ENCODE peak calls at places on chromosomes 11 and 22, in seven cellular contexts. N is HCT116, X is endothelial cell of umbilical vein, H is sigmoid colon, K is transverse colon, V is Panc1, M is HepG2. Z is an unnamed sample. For H3K9me3, the result is how much of the 10 kb centered on the place peaks cover.

GRCh38 chr11:62999649-63000048 is 14.9 kb upstream of the SLC22A6 start:
- DNase-seq in N (no peak), X (no peak), H (no peak), K (no peak), V (no peak), M (no peak), Z (peak)

GRCh38 chr11:112000703-112001102 is 24.5 kb upstream of the DLAT start:
- DNase-seq in N (no peak), X (no peak), H (no peak), K (no peak), V (no peak), M (no peak), Z (no peak)

GRCh38 chr22:20503816-20504215 is 3.6 kb upstream of the MED15 start:
- DNase-seq in N (no peak), X (no peak), H (no peak), K (peak), V (no peak), M (no peak), Z (no peak)

GRCh38 chr11:25981998-25982397 is 349.9 kb upstream of the ANO3 start:
- DNase-seq in N (no peak), X (peak), H (no peak), K (no peak), V (peak), M (peak), Z (no peak)

GRCh38 chr11:125162743-125163142 is 1.8 kb upstream of the PKNOX2 start:
- DNase-seq in N (no peak), X (no peak), H (no peak), K (no peak), V (no peak), M (no peak), Z (no peak)

GRCh38 chr11:114131366-114131963 is 72.0 kb downstream of the ZBTB16 start:
- DNase-seq in N (no peak), X (peak), H (peak), K (peak), V (no peak), M (no peak), Z (no peak)

GRCh38 chr11:118305726-118306125 is 1.2 kb downstream of the CD3E start:
- DNase-seq in N (no peak), X (no peak), H (no peak), K (no peak), V (no peak), M (no peak), Z (no peak)

GRCh38 chr22:38230108-38230825 is 28.5 kb downstream of the MAFF start:
- DNase-seq in N (no peak), X (peak), H (no peak), K (peak), V (no peak), M (peak), Z (peak)

GRCh38 chr11:115887727-115888126 is 383.5 kb upstream of the CADM1 start:
- DNase-seq in N (no peak), X (no peak), H (no peak), K (no peak), V (no peak), M (no peak), Z (no peak)

GRCh38 chr22:45896153-45896951 is 80.6 kb downstream of the WNT7B start:
- DNase-seq in N (no peak), X (no peak), H (no peak), K (no peak), V (no peak), M (no peak), Z (no peak)

GRCh38 chr11:111088872-111089271 is 156.7 kb upstream of the POU2AF2 start:
- DNase-seq in N (no peak), X (no peak), H (no peak), K (no peak), V (no peak), M (no peak), Z (no peak)

GRCh38 chr11:79515781-79516180 is 75.0 kb upstream of the TENM4 start:
- DNase-seq in N (no peak), X (no peak), H (no peak), K (no peak), V (no peak), M (no peak), Z (no peak)

GRCh38 chr22:46712288-46712687 is 25.8 kb downstream of the CERK start:
- DNase-seq in N (no peak), X (no peak), H (no peak), K (no peak), V (no peak), M (no peak), Z (no peak)

GRCh38 chr11:65321828-65322495 is 7.3 kb downstream of the CDC42EP2 start:
- DNase-seq in N (no peak), X (no peak), H (peak), K (no peak), V (no peak), M (no peak), Z (no peak)

GRCh38 chr11:44764583-44764982 is 37.8 kb downstream of the TSPAN18 start:
- DNase-seq in N (no peak), X (no peak), H (peak), K (no peak), V (no peak), M (no peak), Z (no peak)

GRCh38 chr11:66068923-66069714 is 953 bp upstream of the PACS1 start:
- DNase-seq in N (no peak), X (peak), H (no peak), K (peak), V (no peak), M (peak), Z (peak)

GRCh38 chr11:18615628-18616392 is 16.2 kb downstream of the MISFA start:
- DNase-seq in N (no peak), X (no peak), H (no peak), K (no peak), V (no peak), M (no peak), Z (no peak)

GRCh38 chr11:28529046-28529445 is 420.9 kb downstream of the METTL15 start:
- DNase-seq in N (no peak), X (no peak), H (no peak), K (no peak), V (no peak), M (no peak), Z (no peak)

DNA sequence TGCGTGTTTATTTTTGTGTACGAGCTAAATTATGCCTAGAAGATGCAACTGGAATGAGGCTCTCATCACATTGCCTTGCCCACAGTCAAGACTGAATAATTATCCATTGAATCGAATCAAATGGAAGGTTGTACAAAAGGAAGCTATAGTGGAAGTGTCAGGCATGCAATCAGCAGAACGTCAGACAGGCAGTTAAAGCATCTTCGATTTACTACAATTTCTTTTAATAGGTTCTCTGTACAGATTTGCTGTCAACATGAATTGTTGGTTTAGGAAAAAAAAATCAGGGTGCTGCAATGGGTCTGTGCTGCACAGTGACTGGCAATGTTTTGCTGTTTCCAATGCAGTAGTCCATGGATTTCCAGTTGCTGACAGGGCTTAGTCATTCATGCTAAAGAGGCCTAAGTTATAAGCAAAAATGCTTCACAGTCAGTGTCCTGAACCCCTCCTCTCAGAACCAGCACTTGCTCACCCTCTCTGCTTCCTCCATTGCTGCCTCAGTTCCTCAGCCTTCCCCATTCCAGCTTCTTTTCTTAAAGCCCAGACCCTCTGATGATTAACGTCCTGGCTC is 79.7 kb downstream of the PARVA start:
- DNase-seq in N (no peak), X (no peak), H (no peak), K (no peak), V (no peak), M (no peak), Z (no peak)
- H3K27ac ChIP-seq in N (no peak), X (no peak), H (peak), K (peak), V (no peak), M (no peak), Z (peak)

GRCh38 chr22:31103899-31104694 is 3.3 kb downstream of the SELENOM start:
- DNase-seq in N (no peak), X (no peak), H (peak), K (no peak), V (no peak), M (no peak), Z (no peak)
- TF ChIP-seq POLR2AphosphoS5 in N (peak), X (no peak), H (peak), K (no peak), V (no peak), M (no peak), Z (peak)

GRCh38 chr22:49331223-49331815 is 496.4 kb downstream of the BRD1 start:
- DNase-seq in N (no peak), X (no peak), H (no peak), K (peak), V (no peak), M (no peak), Z (peak)
- H3K9me3 ChIP-seq in N (under half), X (under half), H (under half), K (under half), V (under half), M (under half), Z (under half)

DNA sequence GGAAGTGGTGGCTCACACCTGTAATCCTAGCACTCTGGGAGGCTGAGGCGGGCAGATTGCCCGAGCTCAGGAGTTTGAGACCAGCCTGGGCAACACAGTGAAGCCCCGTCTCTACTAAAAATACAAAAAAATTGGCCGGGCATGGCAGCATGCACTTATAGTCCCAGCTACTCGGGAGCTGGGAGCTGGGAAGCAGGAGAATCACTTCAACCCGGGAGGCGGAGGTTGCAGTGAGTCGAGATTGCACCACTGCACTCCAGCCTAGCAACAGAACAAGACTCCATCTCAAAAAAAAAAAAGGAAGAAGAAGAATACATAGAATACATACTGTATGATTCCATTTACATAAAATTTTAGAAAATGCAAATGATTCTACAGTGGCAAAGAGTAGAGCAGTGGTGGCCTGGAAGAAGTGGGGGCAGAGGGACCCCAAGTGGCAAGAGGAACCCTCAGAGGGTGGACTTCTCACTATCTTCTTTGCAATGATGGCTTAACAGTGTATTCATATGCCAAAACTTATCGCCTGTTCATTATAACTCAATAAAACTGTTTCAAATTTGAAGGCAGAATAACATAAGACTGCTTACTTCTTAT is 22.0 kb downstream of the PACSIN2 start:
- DNase-seq in N (no peak), X (no peak), H (peak), K (no peak), V (no peak), M (no peak), Z (peak)
- H3K27ac ChIP-seq in N (no peak), X (no peak), H (peak), K (peak), V (no peak), M (peak), Z (peak)

GRCh38 chr11:92384807-92385206 is 160.2 kb downstream of the FAT3 start:
- DNase-seq in N (no peak), X (no peak), H (no peak), K (no peak), V (no peak), M (no peak), Z (no peak)
- TF ChIP-seq POLR2AphosphoS5 in N (no peak), X (no peak), H (no peak), K (no peak), V (no peak), M (no peak), Z (no peak)

GRCh38 chr11:97060184-97060583 is 670.4 kb downstream of the JRKL start:
- DNase-seq in N (no peak), X (no peak), H (no peak), K (no peak), V (no peak), M (no peak), Z (no peak)
- H3K9me3 ChIP-seq in N (under half), X (under half), H (under half), K (under half), V (under half), M (under half), Z (under half)